ENCODE peak calls at places on chromosomes 2 and 18, in four cellular contexts. A, W, J and E are unnamed samples.

GRCh38 chr2:150598383-150598782 is 110.9 kb upstream of the RND3 start:
- DNase-seq in W (no peak), J (no peak), A (no peak), E (no peak)

GRCh38 chr18:9321709-9322108 is 12.9 kb upstream of the TWSG1 start:
- DNase-seq in A (no peak), W (no peak), J (peak; percentile 6), E (no peak)

GRCh38 chr2:127917916-127918315 is 32.2 kb upstream of the AMMECR1L start:
- DNase-seq in W (no peak), J (peak; percentile 5), A (no peak), E (no peak)

GRCh38 chr18:27008575-27008974 is 143.1 kb upstream of the AQP4 start:
- DNase-seq in A (no peak), J (no peak), W (no peak), E (no peak)

GRCh38 chr2:29160184-29160583 is 45.0 kb downstream of the CLIP4 start:
- DNase-seq in A (no peak), J (no peak), W (no peak), E (no peak)

GRCh38 chr2:85755122-85756027 is 1.6 kb downstream of the ATOH8 start:
- DNase-seq in W (no peak), J (peak; percentile 77), A (no peak), E (no peak)

GRCh38 chr2:164850235-164850634 is 8.6 kb upstream of the COBLL1 start:
- DNase-seq in A (no peak), J (no peak), W (no peak), E (no peak)

GRCh38 chr2:136246086-136246669 is 128.2 kb upstream of the CXCR4 start:
- DNase-seq in J (peak; percentile 62), A (no peak), W (no peak), E (no peak)

GRCh38 chr2:20444113-20444992 is 2.5 kb upstream of the RHOB start:
- DNase-seq in J (peak; percentile 68), A (no peak), W (no peak), E (no peak)

GRCh38 chr2:204871246-204871953 is 326.1 kb downstream of the PARD3B start:
- DNase-seq in J (peak; percentile 66), A (no peak), W (no peak), E (no peak)

GRCh38 chr2:120660056-120660694 is 75.5 kb upstream of the GLI2 start:
- DNase-seq in W (no peak), J (no peak), A (no peak), E (no peak)

GRCh38 chr18:22300665-22301636 is 116.8 kb downstream of the CTAGE1 start:
- DNase-seq in A (no peak), W (no peak), J (peak; percentile 59), E (no peak)

GRCh38 chr2:85175369-85176299 is 42.4 kb downstream of the TCF7L1 start:
- DNase-seq in A (no peak), W (no peak), J (peak; percentile 62), E (no peak)

GRCh38 chr2:17636989-17637906 is 96.8 kb downstream of the VSNL1 start:
- DNase-seq in J (no peak), W (no peak), A (no peak), E (no peak)

DNA sequence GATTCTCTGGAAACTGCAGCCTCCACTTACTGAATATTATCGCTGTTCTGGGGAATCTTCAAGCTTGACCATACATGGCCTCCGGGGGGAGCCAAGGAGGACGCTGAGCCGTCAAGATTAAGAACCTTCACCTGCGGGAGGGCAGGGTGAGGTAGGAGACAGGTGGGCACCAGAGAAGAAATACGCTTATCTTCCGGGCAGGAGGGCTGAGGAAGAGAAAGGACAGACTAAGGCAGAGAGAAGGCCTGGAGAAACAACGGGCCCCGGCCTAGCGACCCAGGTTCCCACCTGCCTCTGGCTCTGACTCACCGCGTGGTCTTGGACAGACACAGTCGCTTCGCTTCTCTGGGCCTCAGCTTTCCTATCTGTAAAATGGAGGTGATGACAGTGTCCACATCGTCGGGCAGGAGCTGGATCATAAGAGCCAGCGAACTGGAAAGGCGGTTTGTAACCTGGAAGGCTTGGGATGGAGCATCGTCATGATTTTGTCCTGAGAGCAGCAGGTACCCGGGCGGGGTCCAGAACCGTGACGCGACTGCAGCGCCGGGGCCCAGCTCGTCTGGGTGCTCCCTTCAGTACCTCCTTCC is 659 bp downstream of the ZNF142 start:
- DNase-seq in A (no peak), J (peak; percentile 30), W (peak; percentile 52), E (no peak)
- TF ChIP-seq CTCF in A (no peak), J (peak; percentile 48), W (peak; percentile 33), E (no peak)

DNA sequence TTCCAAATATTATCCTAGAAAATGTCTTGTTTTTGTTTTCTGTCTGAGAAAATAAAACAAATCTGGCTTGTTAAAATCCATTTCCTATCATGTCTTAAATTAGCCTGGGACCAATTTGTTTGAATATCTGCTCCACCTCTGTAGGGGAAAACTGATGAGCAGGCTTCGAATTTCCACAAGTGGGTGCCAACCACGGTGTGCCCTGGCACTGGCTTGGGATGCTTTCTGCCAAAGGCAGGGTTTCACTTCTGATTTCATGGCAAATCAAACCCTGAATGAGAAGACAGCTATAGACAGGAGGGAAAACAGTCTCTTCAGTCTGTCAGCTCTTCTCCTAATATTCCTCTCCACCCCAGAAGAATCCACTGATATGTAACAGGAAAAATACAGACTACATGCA is 33.7 kb upstream of the STAT4 start:
- DNase-seq in W (no peak), J (no peak), A (no peak), E (no peak)
- TF ChIP-seq CTCF in W (no peak), J (no peak), A (no peak), E (no peak)

GRCh38 chr2:218607436-218608115 is at the start of gene PLCD4:
- DNase-seq in W (peak; percentile 37), J (peak; percentile 69), A (no peak), E (no peak)
- TF ChIP-seq CTCF in W (no peak), J (no peak), A (no peak), E (no peak)

DNA sequence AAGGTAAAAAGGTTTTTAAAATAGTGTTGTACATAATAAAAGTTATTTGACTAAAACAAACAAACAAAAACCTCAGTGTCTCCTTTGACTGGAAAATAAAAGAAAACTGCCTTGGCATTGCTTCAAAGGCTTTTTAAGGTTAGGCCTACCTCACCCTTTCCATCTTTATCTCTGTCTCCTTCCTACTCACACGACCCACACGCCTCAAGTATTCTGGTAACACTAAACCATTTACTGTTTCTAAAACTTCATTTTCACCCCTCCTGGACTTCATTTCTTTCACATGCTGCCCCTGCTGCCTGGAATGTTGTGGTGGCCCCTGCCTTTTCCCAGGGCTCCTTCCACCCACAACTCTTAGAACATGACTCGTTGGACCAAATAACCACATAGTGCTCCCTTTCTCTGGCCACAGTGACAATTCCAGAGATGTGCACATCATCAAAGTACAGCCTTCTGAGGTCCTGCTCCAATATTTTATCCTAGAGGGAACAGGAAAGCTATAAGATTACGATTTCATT is 54.0 kb downstream of the ERBB4 start:
- DNase-seq in J (no peak), W (no peak), A (no peak), E (no peak)
- TF ChIP-seq CTCF in J (no peak), W (no peak), A (no peak), E (no peak)

DNA sequence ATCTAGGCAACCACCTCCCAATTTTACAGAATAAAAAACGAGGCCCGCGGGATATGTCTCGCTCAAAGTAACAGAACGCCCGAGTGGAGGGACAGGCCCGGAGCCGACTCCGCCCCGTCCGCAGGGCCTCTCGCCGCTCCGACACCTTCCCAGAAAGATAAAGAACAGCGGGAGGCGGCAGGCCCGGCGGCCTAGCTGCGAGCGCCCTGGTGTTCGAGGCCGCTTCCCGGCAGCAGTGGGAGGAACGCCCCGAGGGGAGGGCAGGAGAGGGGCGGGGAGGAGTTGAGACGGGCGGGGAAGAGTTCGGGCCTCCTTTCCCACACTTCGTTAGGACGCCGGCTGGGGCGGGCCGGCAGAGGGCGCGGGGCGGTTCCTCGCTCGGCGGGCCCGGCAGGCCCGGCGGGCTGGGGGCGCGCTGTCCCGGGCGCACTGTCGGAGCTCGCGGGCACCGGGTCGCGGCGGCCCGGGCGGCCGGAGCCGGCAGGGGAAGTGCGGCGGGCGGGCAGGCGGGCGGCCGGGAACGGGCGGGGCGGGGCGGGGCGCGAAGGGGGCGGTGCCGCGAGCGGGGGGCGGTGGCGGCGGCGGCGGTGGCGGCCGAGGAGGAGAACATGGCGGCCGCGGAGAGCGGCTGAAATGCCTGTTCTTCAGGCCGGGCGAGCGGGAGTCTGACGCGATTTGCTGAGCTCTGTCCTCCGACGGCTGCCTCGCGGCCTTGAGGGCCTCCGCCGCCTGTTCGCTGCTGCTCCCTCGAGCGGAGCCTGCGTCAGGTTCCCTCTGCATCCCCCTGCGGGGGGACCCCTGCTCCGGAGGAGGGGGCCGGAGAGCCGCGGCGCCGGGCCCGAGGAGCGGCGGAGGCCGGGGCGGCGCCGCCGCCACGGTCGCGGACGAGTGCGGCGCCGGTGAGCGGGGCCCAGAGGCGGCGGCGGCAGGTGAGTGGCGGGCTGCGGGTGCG is at the start of gene NCOA1:
- DNase-seq in W (peak; percentile 81), A (peak; percentile 87), J (peak; percentile 96), E (peak; percentile 66)
- TF ChIP-seq CTCF in W (no peak), A (no peak), J (no peak), E (no peak)

DNA sequence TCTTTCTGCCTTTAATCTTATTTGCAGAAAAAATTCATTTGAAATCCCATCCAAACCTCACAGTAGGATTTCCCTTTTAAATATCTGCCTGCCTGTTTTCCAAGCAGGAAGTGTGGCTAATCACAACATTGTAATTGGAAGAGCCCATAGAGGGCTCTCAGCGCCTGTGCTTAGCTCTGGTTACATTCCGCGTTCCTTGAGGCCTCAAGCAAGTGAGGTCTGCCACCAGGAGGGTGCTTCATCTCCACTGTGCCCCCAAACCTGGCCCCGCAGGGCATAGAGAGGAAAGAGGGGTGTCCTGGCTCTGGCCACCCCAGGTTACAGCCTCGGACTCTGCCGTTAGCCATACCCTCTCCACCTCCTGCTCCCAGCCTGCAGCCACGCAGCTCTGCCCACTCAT is 214.8 kb downstream of the SP3 start:
- DNase-seq in A (no peak), W (peak; percentile 22), J (peak; percentile 65), E (no peak)
- TF ChIP-seq CTCF in A (no peak), W (no peak), J (peak; percentile 30), E (no peak)

GRCh38 chr2:207115715-207116364 is 49.9 kb downstream of the KLF7 start:
- DNase-seq in A (no peak), W (no peak), J (peak; percentile 64), E (no peak)
- TF ChIP-seq CTCF in A (no peak), W (no peak), J (peak; percentile 28), E (no peak)